ENCODE peak calls at places on chromosomes 7 and 10, in six cellular contexts. T is astrocyte of the spinal cord, O is Calu3, R is gastrocnemius medialis, V is foreskin fibroblast, D is HFF-Myc. U is an unnamed sample.

GRCh38 chr7:31094271-31094670 is 42.2 kb downstream of the ADCYAP1R1 start:
- DNase-seq in O (no peak), V (no peak), R (no peak), T (no peak), D (no peak), U (no peak)

GRCh38 chr7:155885162-155886160 is 73.2 kb upstream of the SHH start:
- DNase-seq in R (no peak), O (peak), T (peak), V (peak), D (no peak), U (no peak)

GRCh38 chr7:123977081-123977480 is 52.0 kb downstream of the SPAM1 start:
- DNase-seq in T (no peak), O (no peak), R (no peak), V (no peak), D (no peak), U (no peak)

GRCh38 chr7:29641651-29642050 is 78.0 kb downstream of the PRR15 start:
- DNase-seq in V (peak), T (peak), R (no peak), O (no peak), D (no peak), U (no peak)

GRCh38 chr7:4711634-4712033 is 29.5 kb downstream of the FOXK1 start:
- DNase-seq in V (no peak), D (no peak), O (no peak), R (no peak), T (no peak), U (no peak)

GRCh38 chr10:76352300-76352699 is 920.9 kb downstream of the LRMDA start:
- DNase-seq in R (no peak), T (peak), V (peak), O (no peak), D (peak), U (peak)

GRCh38 chr7:28237368-28237767 is 56.8 kb upstream of the JAZF1 start:
- DNase-seq in R (peak), O (no peak), T (no peak), D (no peak), V (no peak), U (no peak)

GRCh38 chr10:1591742-1592141 is 145.6 kb downstream of the ADARB2 start:
- DNase-seq in O (no peak), R (no peak), V (no peak), D (no peak), T (no peak), U (no peak)

GRCh38 chr10:22624289-22624738 is 90.1 kb downstream of the PIP4K2A start:
- DNase-seq in V (peak), T (peak), R (no peak), D (peak), O (no peak), U (peak)

GRCh38 chr7:67753891-67754290 is 757.3 kb downstream of the TYW1 start:
- DNase-seq in V (no peak), D (no peak), O (peak), T (no peak), R (no peak), U (no peak)

GRCh38 chr7:151432658-151433521 is 7.1 kb downstream of the CRYGN start:
- DNase-seq in T (no peak), D (no peak), O (no peak), V (no peak), R (peak), U (no peak)

GRCh38 chr10:15472008-15472407 is 100.9 kb upstream of the FAM171A1 start:
- DNase-seq in D (no peak), O (no peak), R (no peak), T (no peak), V (no peak), U (no peak)

GRCh38 chr7:55970561-55970960 is 6.2 kb downstream of the NIPSNAP2 start:
- DNase-seq in O (no peak), T (no peak), V (no peak), D (no peak), R (peak), U (no peak)

GRCh38 chr7:39540320-39540719 is 25.9 kb upstream of the YAE1 start:
- DNase-seq in O (no peak), D (no peak), R (no peak), V (no peak), T (no peak), U (no peak)

DNA sequence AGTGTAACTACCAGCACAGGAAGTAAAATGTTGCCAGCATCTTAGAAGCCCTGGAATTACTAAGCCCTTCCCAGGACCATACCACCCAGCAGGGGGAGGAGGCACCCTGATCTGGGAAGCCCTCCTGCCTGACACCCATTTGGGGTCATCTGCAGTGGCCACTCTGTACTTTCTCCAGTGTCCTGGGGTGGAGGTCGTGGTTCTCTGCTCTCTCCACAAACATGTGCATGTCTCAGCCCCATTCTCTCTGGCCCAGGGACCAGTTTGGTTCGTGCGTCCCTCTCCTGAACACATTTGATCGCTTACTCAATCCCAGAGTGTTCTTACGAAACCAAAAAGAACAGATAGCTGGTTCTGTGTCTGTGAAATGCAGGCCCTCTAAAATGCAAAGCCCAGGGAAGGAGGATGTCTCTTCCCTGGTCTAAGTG is 9.4 kb upstream of the LRRC27 start:
- DNase-seq in D (no peak), T (no peak), V (peak), R (no peak), O (no peak), U (no peak)
- TF ChIP-seq CTCF in D (peak), T (peak), V (peak), R (no peak), O (no peak), U (peak)

DNA sequence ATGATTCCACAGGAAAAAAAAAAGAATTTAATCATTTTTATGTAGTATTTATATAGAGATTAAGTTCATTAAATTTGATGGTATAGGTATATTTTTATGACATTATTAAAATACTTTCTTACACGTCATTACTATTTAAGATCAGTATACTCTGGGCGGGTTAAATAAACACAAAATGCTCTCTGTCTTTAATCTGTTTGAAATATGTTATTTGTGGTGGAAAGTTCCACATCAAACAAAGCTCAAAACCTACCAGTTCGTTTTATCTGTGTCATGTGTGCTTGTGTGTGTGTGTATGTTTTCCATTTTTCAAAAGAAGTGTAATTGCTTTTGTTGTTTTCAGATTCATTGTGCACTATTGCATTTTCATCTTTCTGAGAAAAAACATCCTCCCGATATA is 488.5 kb downstream of the ANKRD7 start:
- DNase-seq in D (no peak), O (no peak), T (no peak), R (no peak), V (no peak), U (no peak)
- TF ChIP-seq CTCF in D (no peak), O (no peak), T (no peak), R (no peak), V (no peak), U (no peak)

GRCh38 chr7:75721426-75721825 is 17.3 kb downstream of the HIP1 start:
- DNase-seq in O (no peak), R (no peak), D (no peak), V (no peak), T (no peak), U (no peak)

GRCh38 chr7:75716992-75717626 is 21.6 kb downstream of the HIP1 start:
- DNase-seq in R (no peak), V (peak), D (no peak), T (peak), O (no peak), U (peak)

GRCh38 chr7:75715864-75716263 is 22.9 kb downstream of the HIP1 start:
- DNase-seq in R (no peak), O (no peak), D (no peak), T (no peak), V (no peak), U (no peak)

GRCh38 chr7:75719626-75720025 is 19.1 kb downstream of the HIP1 start:
- DNase-seq in V (no peak), D (no peak), O (no peak), R (no peak), T (no peak), U (no peak)

DNA sequence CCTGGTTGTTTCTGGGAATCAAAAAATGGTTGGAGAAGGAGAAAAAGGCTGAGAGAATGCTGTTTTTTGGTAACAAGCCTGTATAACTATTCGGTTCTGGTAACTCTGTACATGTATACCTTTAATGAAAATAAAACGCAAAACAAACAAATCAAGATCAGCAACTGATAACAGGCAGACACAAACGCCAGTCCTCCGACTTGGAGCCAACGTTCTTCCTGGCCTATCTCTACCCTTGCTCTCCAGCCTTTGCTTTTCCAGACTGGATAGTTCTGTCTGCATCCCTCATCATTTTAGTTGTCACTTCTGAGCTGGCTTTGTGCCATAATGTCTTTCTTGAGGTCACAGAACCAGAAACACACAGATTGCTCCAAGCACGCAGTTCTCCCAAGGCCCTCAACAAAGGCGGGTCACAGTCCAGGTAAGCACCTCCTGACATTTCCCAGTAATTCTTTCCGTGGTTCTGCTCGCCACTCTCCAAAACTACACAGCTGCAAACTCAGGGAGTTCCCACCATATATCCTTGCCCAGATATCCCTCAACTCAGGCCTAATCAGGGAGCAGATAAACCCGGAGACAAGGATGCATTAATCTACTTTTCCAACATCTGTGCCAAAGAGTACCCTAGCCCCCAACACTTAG is 20.2 kb downstream of the HIP1 start:
- DNase-seq in R (no peak), O (no peak), T (no peak), V (no peak), D (no peak), U (no peak)
- TF ChIP-seq CTCF in R (no peak), O (no peak), T (no peak), V (no peak), D (no peak), U (no peak)

GRCh38 chr10:132880148-132880981 is 62.0 kb downstream of the CFAP46 start:
- DNase-seq in R (no peak), V (no peak), O (no peak), D (no peak), T (no peak), U (no peak)
- TF ChIP-seq CTCF in R (no peak), V (no peak), O (no peak), D (no peak), T (no peak), U (no peak)

GRCh38 chr7:42091461-42092229 is 145.4 kb downstream of the GLI3 start:
- DNase-seq in T (peak), O (no peak), R (no peak), V (no peak), D (no peak), U (no peak)
- TF ChIP-seq CTCF in T (no peak), O (no peak), R (no peak), V (no peak), D (no peak), U (no peak)

GRCh38 chr10:49282879-49283321 is 16.1 kb upstream of the C10orf71 start:
- DNase-seq in V (no peak), R (peak), T (no peak), O (no peak), D (no peak), U (no peak)

GRCh38 chr10:49280001-49280408 is 19.0 kb upstream of the C10orf71 start:
- DNase-seq in R (no peak), V (peak), O (no peak), T (peak), D (peak), U (peak)

GRCh38 chr10:49282306-49282705 is 16.7 kb upstream of the C10orf71 start:
- DNase-seq in R (no peak), T (no peak), D (no peak), O (no peak), V (no peak), U (no peak)

GRCh38 chr10:49283491-49283890 is 15.5 kb upstream of the C10orf71 start:
- DNase-seq in R (no peak), T (no peak), V (no peak), D (no peak), O (no peak), U (no peak)

DNA sequence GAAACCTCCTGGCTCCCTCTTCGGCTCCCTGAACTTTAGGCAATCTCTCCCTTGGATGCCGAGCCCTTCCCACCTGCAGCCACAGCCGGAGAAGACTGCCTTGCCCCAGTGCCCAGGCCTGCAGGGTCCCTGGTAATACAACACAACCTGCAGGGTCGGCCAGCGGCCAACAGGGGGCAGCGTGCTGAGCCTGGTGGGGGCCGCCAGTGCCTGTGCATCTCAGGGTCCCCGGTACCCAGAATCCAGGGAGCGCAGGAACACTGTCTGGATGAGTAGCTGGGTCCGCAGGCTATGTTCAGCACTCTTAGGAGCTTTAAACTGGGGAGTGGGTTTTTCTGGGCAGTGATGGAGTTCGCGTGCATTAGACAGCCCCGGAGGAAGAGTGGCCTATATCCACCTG is 17.5 kb upstream of the C10orf71 start:
- DNase-seq in O (no peak), T (no peak), V (no peak), R (no peak), D (no peak), U (no peak)
- TF ChIP-seq CTCF in O (no peak), T (peak), V (no peak), R (no peak), D (peak), U (peak)

DNA sequence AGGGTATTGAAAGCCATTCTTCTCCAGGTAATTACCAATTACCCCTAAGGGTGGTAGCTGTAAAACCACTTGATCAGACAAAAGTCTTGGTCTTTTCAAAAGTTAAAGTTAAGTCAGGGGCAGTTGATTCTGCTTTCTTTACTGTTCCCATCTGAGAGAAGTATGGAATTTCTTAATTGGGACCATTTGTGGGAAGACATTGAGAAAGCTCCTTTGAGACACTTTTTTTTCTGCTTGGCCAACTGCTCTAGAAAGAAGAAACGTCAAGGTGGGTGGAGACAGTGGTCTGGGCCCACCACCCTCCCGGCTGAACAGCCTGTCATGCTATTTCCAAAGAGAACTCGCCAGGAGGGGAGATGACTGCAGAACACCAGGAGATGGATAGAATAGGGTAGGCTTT is 45.3 kb downstream of the WNT2 start:
- DNase-seq in O (no peak), T (no peak), V (peak), D (no peak), R (no peak), U (no peak)
- TF ChIP-seq CTCF in O (no peak), T (no peak), V (no peak), D (no peak), R (no peak), U (no peak)

GRCh38 chr7:116788542-116789197 is 73.7 kb upstream of the CAPZA2 start:
- DNase-seq in D (no peak), O (no peak), R (no peak), T (no peak), V (no peak), U (no peak)

GRCh38 chr7:116784647-116785046 is 77.7 kb upstream of the CAPZA2 start:
- DNase-seq in R (no peak), T (no peak), V (no peak), O (no peak), D (no peak), U (no peak)

GRCh38 chr7:116787881-116788280 is 74.5 kb upstream of the CAPZA2 start:
- DNase-seq in D (no peak), R (no peak), O (no peak), T (no peak), V (no peak), U (no peak)

GRCh38 chr7:116785851-116786250 is 76.5 kb upstream of the CAPZA2 start:
- DNase-seq in R (no peak), V (no peak), O (no peak), T (no peak), D (no peak), U (no peak)

DNA sequence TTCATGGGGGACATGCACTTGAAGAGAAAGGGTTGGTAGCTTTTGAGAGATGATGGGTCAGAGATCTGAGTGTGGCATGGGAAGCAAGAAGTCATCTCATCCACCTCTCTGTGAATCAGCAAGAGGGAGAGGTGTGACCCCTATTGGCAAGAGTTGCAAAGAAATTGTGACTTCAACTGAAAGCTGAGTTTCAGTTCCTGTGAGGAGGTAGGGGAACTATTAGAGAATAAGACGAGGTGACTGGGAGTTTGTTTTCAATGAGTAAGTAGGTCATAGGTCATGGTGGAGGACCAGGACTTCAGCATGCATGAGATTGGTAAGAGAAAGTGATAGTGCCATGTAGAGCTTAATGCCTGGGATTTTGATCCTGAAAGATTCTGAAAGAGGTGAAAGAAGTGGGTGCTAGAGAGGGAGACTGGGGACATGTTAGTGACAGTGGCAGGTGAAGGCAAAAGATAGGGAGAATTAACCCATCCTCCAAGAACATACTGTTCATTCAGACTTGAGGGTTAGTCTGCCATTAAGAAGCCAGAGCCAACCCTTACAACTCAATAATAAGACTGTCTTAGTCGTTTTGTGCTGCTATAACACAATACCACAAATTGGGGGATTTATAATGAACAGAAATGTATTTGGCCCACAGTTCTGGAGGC is 75.5 kb upstream of the CAPZA2 start:
- DNase-seq in O (peak), T (peak), D (no peak), V (peak), R (no peak), U (peak)
- TF ChIP-seq CTCF in O (peak), T (peak), D (peak), V (peak), R (peak), U (peak)

GRCh38 chr7:24980695-24981543 is 941 bp upstream of the OSBPL3 start:
- DNase-seq in T (peak), V (peak), O (peak), R (no peak), D (no peak), U (peak)

GRCh38 chr7:24978837-24979469 is 1.0 kb downstream of the OSBPL3 start:
- DNase-seq in T (peak), O (peak), V (peak), R (no peak), D (no peak), U (peak)

GRCh38 chr7:24979470-24979862 is 512 bp downstream of the OSBPL3 start:
- DNase-seq in D (no peak), R (peak), V (peak), T (no peak), O (peak), U (no peak)

GRCh38 chr7:24981544-24981951 is 1.6 kb upstream of the OSBPL3 start:
- DNase-seq in D (no peak), R (peak), O (peak), V (peak), T (peak), U (peak)

DNA sequence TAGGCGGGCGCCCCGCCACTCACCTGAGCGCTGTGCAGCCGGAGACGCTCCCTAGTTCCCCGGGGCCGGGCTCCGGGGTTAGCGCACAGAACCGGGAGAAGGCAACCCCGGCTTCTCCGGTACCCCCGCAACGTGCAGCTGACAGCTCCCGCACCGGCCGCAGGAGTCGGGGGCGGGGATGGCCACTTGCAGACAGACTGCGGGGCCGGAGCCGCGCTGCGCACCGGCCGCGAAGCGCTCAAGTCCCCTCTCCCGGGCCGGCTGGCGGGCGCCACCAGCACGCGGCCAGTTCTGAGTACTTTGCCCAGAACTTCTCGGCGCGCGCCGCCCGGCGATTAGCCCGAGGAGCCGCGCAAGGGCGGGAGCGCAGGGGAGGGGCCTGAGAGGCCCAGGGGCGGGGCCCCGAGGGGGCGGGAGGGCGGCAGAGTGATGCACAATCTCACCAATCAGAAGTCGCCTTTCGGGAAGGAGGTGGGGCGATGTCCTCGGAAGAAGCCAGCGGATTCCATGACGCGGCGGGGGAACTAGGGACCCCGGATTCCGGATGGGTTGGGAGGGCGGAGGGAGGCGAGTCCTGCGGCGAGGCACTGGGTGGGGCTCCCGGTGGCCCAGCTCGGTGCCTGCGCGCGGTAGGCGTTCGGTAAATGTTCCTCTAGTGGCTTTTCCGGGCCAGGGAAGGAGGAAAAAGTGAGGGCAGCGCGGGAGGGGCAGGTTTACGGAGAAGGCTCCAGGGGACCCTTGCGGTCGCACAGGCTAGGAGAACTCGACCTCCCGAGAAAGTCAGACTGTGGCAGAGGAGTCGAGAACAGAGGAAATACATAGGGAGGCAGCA is at the start of gene OSBPL3:
- DNase-seq in V (peak), D (no peak), R (peak), O (peak), T (peak), U (peak)
- TF ChIP-seq CTCF in V (no peak), D (no peak), R (no peak), O (no peak), T (no peak), U (no peak)

GRCh38 chr7:22853674-22854157 is 31.1 kb upstream of the TOMM7 start:
- DNase-seq in T (no peak), R (peak), D (no peak), O (no peak), V (no peak), U (no peak)
- TF ChIP-seq CTCF in T (peak), R (peak), D (no peak), O (no peak), V (peak), U (no peak)